ENCODE peak calls at places on chromosomes 16 and 17, in six cellular contexts. One of them, this sample, is unnamed. For H3K27me3, the result is how much of the 10 kb centered on the place peaks cover.

GRCh38 chr17:3963214-3964201 is 729 bp downstream of the ATP2A3 start:
- DNase-seq in endothelial cell of umbilical vein: no peak
- DNase-seq in Caco-2: no peak
- DNase-seq in aorta: no peak
- DNase-seq in suprapubic skin: no peak
- DNase-seq in NT2/D1: no peak
- DNase-seq in this sample: peak

GRCh38 chr17:39923836-39924690 is 3.3 kb downstream of the ORMDL3 start:
- DNase-seq in NT2/D1: no peak
- DNase-seq in Caco-2: no peak
- DNase-seq in suprapubic skin: no peak
- DNase-seq in endothelial cell of umbilical vein: peak
- DNase-seq in aorta: no peak
- DNase-seq in this sample: no peak

GRCh38 chr17:42050360-42051012 is at the start of gene C17orf113:
- DNase-seq in endothelial cell of umbilical vein: peak
- DNase-seq in Caco-2: peak
- DNase-seq in NT2/D1: no peak
- DNase-seq in suprapubic skin: no peak
- DNase-seq in aorta: peak
- DNase-seq in this sample: no peak

GRCh38 chr17:43902190-43902589 is 5.1 kb downstream of the MPP2 start:
- DNase-seq in aorta: no peak
- DNase-seq in endothelial cell of umbilical vein: no peak
- DNase-seq in Caco-2: no peak
- DNase-seq in NT2/D1: no peak
- DNase-seq in suprapubic skin: no peak
- DNase-seq in this sample: no peak

GRCh38 chr17:39730095-39730921 is at the start of gene MIEN1:
- DNase-seq in NT2/D1: peak
- DNase-seq in Caco-2: peak
- DNase-seq in suprapubic skin: peak
- DNase-seq in endothelial cell of umbilical vein: peak
- DNase-seq in aorta: peak
- DNase-seq in this sample: no peak

GRCh38 chr16:72875291-72876036 is 172.5 kb downstream of the ZFHX3 start:
- DNase-seq in NT2/D1: no peak
- DNase-seq in Caco-2: peak
- DNase-seq in aorta: no peak
- DNase-seq in suprapubic skin: no peak
- DNase-seq in endothelial cell of umbilical vein: no peak
- DNase-seq in this sample: no peak

GRCh38 chr17:81821603-81822311 is 11.3 kb downstream of the MCRIP1 start:
- DNase-seq in Caco-2: peak
- DNase-seq in NT2/D1: no peak
- DNase-seq in suprapubic skin: no peak
- DNase-seq in aorta: peak
- DNase-seq in endothelial cell of umbilical vein: peak
- DNase-seq in this sample: no peak

GRCh38 chr16:19139436-19140091 is 25.8 kb downstream of the ITPRIPL2 start:
- DNase-seq in endothelial cell of umbilical vein: no peak
- DNase-seq in NT2/D1: no peak
- DNase-seq in aorta: no peak
- DNase-seq in Caco-2: no peak
- DNase-seq in suprapubic skin: no peak
- DNase-seq in this sample: no peak

GRCh38 chr17:42252528-42253172 is 23.5 kb downstream of the STAT5B start:
- DNase-seq in aorta: no peak
- DNase-seq in suprapubic skin: no peak
- DNase-seq in Caco-2: no peak
- DNase-seq in endothelial cell of umbilical vein: peak
- DNase-seq in NT2/D1: no peak
- DNase-seq in this sample: no peak

GRCh38 chr16:71501562-71501961 is 12.4 kb upstream of the ZNF19 start:
- DNase-seq in aorta: no peak
- DNase-seq in suprapubic skin: no peak
- DNase-seq in Caco-2: peak
- DNase-seq in endothelial cell of umbilical vein: no peak
- DNase-seq in NT2/D1: no peak
- DNase-seq in this sample: no peak

GRCh38 chr17:80348551-80349436 is 66.2 kb upstream of the ENDOV start:
- DNase-seq in suprapubic skin: peak
- DNase-seq in NT2/D1: no peak
- DNase-seq in endothelial cell of umbilical vein: no peak
- DNase-seq in aorta: peak
- DNase-seq in Caco-2: no peak
- DNase-seq in this sample: no peak

GRCh38 chr17:31508310-31509094 is 117.0 kb downstream of the RAB11FIP4 start:
- DNase-seq in NT2/D1: no peak
- DNase-seq in Caco-2: peak
- DNase-seq in endothelial cell of umbilical vein: no peak
- DNase-seq in suprapubic skin: no peak
- DNase-seq in aorta: no peak
- DNase-seq in this sample: no peak

GRCh38 chr16:51641191-51641765 is 490.2 kb upstream of the SALL1 start:
- DNase-seq in suprapubic skin: no peak
- DNase-seq in aorta: no peak
- DNase-seq in endothelial cell of umbilical vein: no peak
- DNase-seq in NT2/D1: no peak
- DNase-seq in Caco-2: no peak
- DNase-seq in this sample: no peak

GRCh38 chr16:15874745-15875314 is 13.6 kb downstream of the CEP20 start:
- DNase-seq in aorta: no peak
- DNase-seq in suprapubic skin: no peak
- DNase-seq in NT2/D1: peak
- DNase-seq in endothelial cell of umbilical vein: peak
- DNase-seq in Caco-2: peak
- DNase-seq in this sample: no peak

GRCh38 chr17:38352245-38353083 is 820 bp downstream of the SOCS7 start:
- DNase-seq in suprapubic skin: no peak
- DNase-seq in NT2/D1: no peak
- DNase-seq in endothelial cell of umbilical vein: peak
- DNase-seq in aorta: peak
- DNase-seq in Caco-2: peak
- DNase-seq in this sample: no peak

GRCh38 chr16:67940436-67941089 is 3.4 kb downstream of the LCAT start:
- DNase-seq in Caco-2: no peak
- DNase-seq in endothelial cell of umbilical vein: no peak
- DNase-seq in aorta: no peak
- DNase-seq in NT2/D1: no peak
- DNase-seq in suprapubic skin: no peak
- DNase-seq in this sample: no peak

GRCh38 chr17:56891751-56892150 is 22.1 kb downstream of the TRIM25 start:
- DNase-seq in endothelial cell of umbilical vein: peak
- DNase-seq in aorta: peak
- DNase-seq in Caco-2: no peak
- DNase-seq in suprapubic skin: peak
- DNase-seq in NT2/D1: no peak
- DNase-seq in this sample: no peak

GRCh38 chr17:28626818-28627217 is 12.8 kb upstream of the RSKR start:
- DNase-seq in Caco-2: no peak
- DNase-seq in endothelial cell of umbilical vein: no peak
- DNase-seq in aorta: peak
- DNase-seq in suprapubic skin: no peak
- DNase-seq in NT2/D1: no peak
- DNase-seq in this sample: no peak

GRCh38 chr17:60744355-60744958 is 66.8 kb downstream of the BCAS3 start:
- DNase-seq in aorta: no peak
- DNase-seq in Caco-2: no peak
- DNase-seq in NT2/D1: no peak
- DNase-seq in endothelial cell of umbilical vein: no peak
- DNase-seq in suprapubic skin: no peak
- DNase-seq in this sample: no peak

GRCh38 chr16:85302848-85303353 is 190.6 kb upstream of the CIBAR2 start:
- DNase-seq in aorta: no peak
- DNase-seq in Caco-2: no peak
- DNase-seq in endothelial cell of umbilical vein: no peak
- DNase-seq in suprapubic skin: no peak
- DNase-seq in NT2/D1: no peak
- DNase-seq in this sample: no peak

GRCh38 chr16:85306071-85306792 is 194.0 kb upstream of the CIBAR2 start:
- DNase-seq in Caco-2: peak
- DNase-seq in NT2/D1: no peak
- DNase-seq in endothelial cell of umbilical vein: peak
- DNase-seq in suprapubic skin: peak
- DNase-seq in aorta: peak
- DNase-seq in this sample: peak

GRCh38 chr16:85302018-85302847 is 190.0 kb upstream of the CIBAR2 start:
- DNase-seq in aorta: no peak
- DNase-seq in Caco-2: no peak
- DNase-seq in NT2/D1: no peak
- DNase-seq in endothelial cell of umbilical vein: no peak
- DNase-seq in suprapubic skin: no peak
- DNase-seq in this sample: no peak

GRCh38 chr16:85303354-85303883 is 191.1 kb upstream of the CIBAR2 start:
- DNase-seq in Caco-2: peak
- DNase-seq in suprapubic skin: no peak
- DNase-seq in NT2/D1: peak
- DNase-seq in endothelial cell of umbilical vein: peak
- DNase-seq in aorta: peak
- DNase-seq in this sample: no peak

GRCh38 chr16:85304337-85304736 is 192.1 kb upstream of the CIBAR2 start:
- DNase-seq in aorta: no peak
- DNase-seq in suprapubic skin: no peak
- DNase-seq in Caco-2: no peak
- DNase-seq in NT2/D1: no peak
- DNase-seq in endothelial cell of umbilical vein: no peak
- DNase-seq in this sample: no peak
- H3K4me3 ChIP-seq in aorta: no peak
- H3K4me3 ChIP-seq in suprapubic skin: no peak
- H3K4me3 ChIP-seq in Caco-2: no peak
- H3K4me3 ChIP-seq in NT2/D1: no peak
- H3K4me3 ChIP-seq in endothelial cell of umbilical vein: no peak
- H3K4me3 ChIP-seq in this sample: no peak

DNA sequence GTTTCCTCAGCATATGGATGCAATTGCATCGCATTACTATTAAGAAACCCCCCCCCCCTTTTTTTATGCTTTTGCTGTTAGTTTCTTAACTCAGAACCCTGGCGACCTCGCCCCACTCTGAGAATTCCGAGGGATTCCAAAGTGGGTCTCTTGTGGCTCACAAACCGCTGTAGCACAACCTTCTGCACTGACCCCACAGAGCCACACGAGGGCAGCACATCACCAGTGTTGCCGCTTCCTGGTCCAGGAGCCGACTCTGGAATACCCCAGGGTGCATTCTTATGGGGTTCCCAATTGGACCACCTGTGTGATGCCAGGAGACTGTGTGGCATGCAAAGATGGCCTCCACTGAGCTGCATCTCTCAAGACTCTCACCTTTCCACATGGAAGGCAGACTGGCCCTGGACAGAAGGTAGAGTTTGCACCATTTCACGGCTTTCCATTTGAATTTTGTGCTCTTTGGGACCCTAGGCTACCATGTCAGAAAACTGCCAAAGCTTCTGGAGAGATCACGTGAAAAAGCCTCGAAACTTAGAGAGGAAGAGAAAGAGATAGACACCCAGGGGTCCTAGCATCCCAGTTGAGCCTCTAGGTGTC is 432.7 kb upstream of the ASIC2 start:
- DNase-seq in endothelial cell of umbilical vein: peak
- DNase-seq in Caco-2: peak
- DNase-seq in aorta: no peak
- DNase-seq in suprapubic skin: no peak
- DNase-seq in NT2/D1: peak
- DNase-seq in this sample: no peak
- H3K27me3 ChIP-seq in endothelial cell of umbilical vein: under half
- H3K27me3 ChIP-seq in Caco-2: under half
- H3K27me3 ChIP-seq in aorta: under half
- H3K27me3 ChIP-seq in suprapubic skin: under half
- H3K27me3 ChIP-seq in NT2/D1: under half
- H3K27me3 ChIP-seq in this sample: under half

GRCh38 chr17:336110-337021 is 16.2 kb downstream of the RPH3AL start:
- DNase-seq in NT2/D1: no peak
- DNase-seq in Caco-2: no peak
- DNase-seq in aorta: peak
- DNase-seq in suprapubic skin: no peak
- DNase-seq in endothelial cell of umbilical vein: peak
- DNase-seq in this sample: peak

GRCh38 chr17:337022-337420 is 15.6 kb downstream of the RPH3AL start:
- DNase-seq in suprapubic skin: no peak
- DNase-seq in aorta: no peak
- DNase-seq in Caco-2: no peak
- DNase-seq in endothelial cell of umbilical vein: no peak
- DNase-seq in NT2/D1: no peak
- DNase-seq in this sample: no peak

GRCh38 chr17:333626-334396 is 18.8 kb downstream of the RPH3AL start:
- DNase-seq in NT2/D1: no peak
- DNase-seq in suprapubic skin: peak
- DNase-seq in aorta: peak
- DNase-seq in Caco-2: no peak
- DNase-seq in endothelial cell of umbilical vein: peak
- DNase-seq in this sample: peak

GRCh38 chr17:335691-336090 is 16.9 kb downstream of the RPH3AL start:
- DNase-seq in Caco-2: no peak
- DNase-seq in NT2/D1: no peak
- DNase-seq in aorta: peak
- DNase-seq in suprapubic skin: no peak
- DNase-seq in endothelial cell of umbilical vein: no peak
- DNase-seq in this sample: peak

DNA sequence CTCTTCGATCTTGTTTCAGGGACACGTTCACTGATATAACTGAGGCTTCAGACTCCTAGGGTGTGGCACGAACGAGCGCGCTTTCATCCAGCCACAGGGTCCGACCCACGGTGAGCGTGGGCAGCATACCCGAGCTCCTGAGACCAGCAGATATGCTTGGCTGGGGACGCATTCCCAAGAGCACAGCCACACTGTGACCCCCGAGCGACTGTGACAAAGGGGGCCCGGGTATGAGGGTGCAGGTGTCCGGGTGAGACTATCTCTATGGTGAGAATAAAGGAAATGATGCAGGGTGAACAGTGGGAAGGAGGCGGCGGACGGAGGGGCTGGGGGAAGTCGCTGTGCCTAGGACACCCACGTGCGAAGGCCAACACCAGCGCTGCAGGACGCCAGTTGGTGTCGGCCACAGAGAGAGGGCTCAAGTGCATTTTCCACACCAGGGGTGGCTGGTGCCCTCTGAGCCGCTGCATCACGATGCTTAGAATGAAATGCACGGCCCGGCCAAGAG is 17.6 kb downstream of the RPH3AL start:
- DNase-seq in NT2/D1: no peak
- DNase-seq in Caco-2: no peak
- DNase-seq in suprapubic skin: no peak
- DNase-seq in aorta: peak
- DNase-seq in endothelial cell of umbilical vein: no peak
- DNase-seq in this sample: peak
- H3K4me3 ChIP-seq in NT2/D1: no peak
- H3K4me3 ChIP-seq in Caco-2: no peak
- H3K4me3 ChIP-seq in suprapubic skin: no peak
- H3K4me3 ChIP-seq in aorta: no peak
- H3K4me3 ChIP-seq in endothelial cell of umbilical vein: no peak
- H3K4me3 ChIP-seq in this sample: no peak

DNA sequence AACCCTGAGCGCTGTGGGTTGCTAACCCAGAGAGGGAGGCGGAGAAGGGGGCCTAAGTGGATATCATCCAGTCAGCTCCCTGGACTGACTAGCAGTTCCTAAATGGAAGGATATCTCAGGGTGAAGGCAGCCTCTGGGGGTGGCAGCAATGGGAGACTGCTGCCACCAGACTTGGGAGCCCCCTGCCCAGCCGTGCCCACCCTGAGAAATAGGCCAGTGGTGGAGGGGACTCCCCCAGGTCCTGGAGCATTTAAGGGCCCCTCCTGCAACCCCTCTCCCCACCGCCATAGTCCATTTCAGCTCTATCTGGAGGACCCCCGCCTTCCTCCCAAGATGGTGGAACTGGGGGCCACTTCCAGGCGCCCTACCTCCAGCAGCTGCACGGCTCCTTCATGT is 8.4 kb downstream of the TSPOAP1 start:
- DNase-seq in aorta: peak
- DNase-seq in suprapubic skin: no peak
- DNase-seq in NT2/D1: no peak
- DNase-seq in Caco-2: no peak
- DNase-seq in endothelial cell of umbilical vein: no peak
- DNase-seq in this sample: peak
- H3K27me3 ChIP-seq in aorta: under half
- H3K27me3 ChIP-seq in suprapubic skin: under half
- H3K27me3 ChIP-seq in NT2/D1: under half
- H3K27me3 ChIP-seq in Caco-2: under half
- H3K27me3 ChIP-seq in endothelial cell of umbilical vein: under half
- H3K27me3 ChIP-seq in this sample: under half

This sample was measured in RWPE2.